ENCODE peak calls at places on chromosomes 3 and 15, in seven cellular contexts. S is Jurkat, Clone E6-1; F is ascending aorta; Q is astrocyte of the spinal cord; W is sigmoid colon; E is skeletal muscle cell; C is hepatocyte. U is an unnamed sample.

GRCh38 chr3:59180006-59180405 is 130.2 kb upstream of the CFAP20DC start:
- DNase-seq in Q (no peak), W (no peak), F (no peak), S (no peak), C (no peak), E (no peak), U (no peak)

GRCh38 chr15:75176404-75176761 is 25.3 kb upstream of the C15orf39 start:
- DNase-seq in F (no peak), E (no peak), W (no peak), C (peak; percentile 46), S (no peak), Q (no peak), U (no peak)

GRCh38 chr3:12413721-12414255 is 70.5 kb upstream of the TSEN2 start:
- DNase-seq in Q (no peak), F (no peak), S (no peak), C (no peak), E (no peak), W (no peak), U (no peak)

GRCh38 chr15:87733522-87733921 is 523.0 kb downstream of the NTRK3 start:
- DNase-seq in Q (no peak), E (no peak), W (no peak), C (no peak), F (no peak), S (no peak), U (no peak)

GRCh38 chr15:64942356-64942755 is 30.7 kb downstream of the ANKDD1A start:
- DNase-seq in C (no peak), S (no peak), W (no peak), F (no peak), Q (no peak), E (no peak), U (no peak)

GRCh38 chr3:102159810-102160451 is 274.9 kb upstream of the ZPLD1 start:
- DNase-seq in E (no peak), W (no peak), Q (no peak), F (no peak), C (no peak), S (no peak), U (no peak)

GRCh38 chr3:141476033-141476432 is 10.8 kb upstream of the RASA2 start:
- DNase-seq in S (no peak), F (no peak), E (no peak), C (no peak), W (no peak), Q (peak; percentile 26), U (no peak)

GRCh38 chr3:152496286-152496685 is 227.6 kb downstream of the MBNL1 start:
- DNase-seq in C (no peak), F (no peak), W (no peak), Q (no peak), E (no peak), S (no peak), U (no peak)

GRCh38 chr3:9231488-9231887 is 18.0 kb downstream of the SRGAP3 start:
- DNase-seq in Q (no peak), C (no peak), W (no peak), E (no peak), F (no peak), S (no peak), U (no peak)

GRCh38 chr3:148173836-148174235 is 523.9 kb upstream of the AGTR1 start:
- DNase-seq in Q (peak; percentile 79), E (peak; percentile 43), S (no peak), W (no peak), C (no peak), F (no peak), U (no peak)

DNA sequence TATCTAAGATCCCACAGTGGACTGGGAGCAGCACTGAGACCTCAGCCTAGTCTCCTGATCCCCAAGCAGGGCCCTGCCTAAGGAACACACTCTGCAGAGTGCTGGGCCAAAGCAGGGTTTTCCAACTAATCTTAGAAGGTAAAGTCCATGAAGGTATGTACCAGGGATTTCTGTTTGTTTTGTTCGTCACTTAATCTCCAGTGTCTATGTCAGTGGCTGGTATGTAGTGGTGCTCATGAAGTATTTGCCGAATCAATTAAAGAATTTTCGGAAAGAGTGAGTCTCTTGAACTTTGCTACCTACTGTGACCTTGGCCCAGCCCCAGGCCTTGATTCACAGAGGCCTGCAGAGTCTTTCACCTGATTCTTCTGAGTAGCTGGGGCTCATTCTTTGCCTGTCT is 1.7 kb downstream of the DUOX1 start:
- DNase-seq in C (no peak), F (no peak), Q (no peak), W (no peak), S (no peak), E (no peak), U (no peak)
- H3K4me3 ChIP-seq in C (no peak overlapping the region), F (no peak overlapping the region), Q (no peak overlapping the region), W (no peak overlapping the region), S (no peak overlapping the region), E (no peak overlapping the region), U (no peak overlapping the region)

GRCh38 chr3:48652923-48653715 is 9.6 kb downstream of the CELSR3 start:
- DNase-seq in E (no peak), C (no peak), S (no peak), F (no peak), Q (no peak), W (no peak), U (peak; percentile 7)

GRCh38 chr3:48656061-48656840 is 6.4 kb downstream of the CELSR3 start:
- DNase-seq in S (peak; percentile 76), C (peak; percentile 90), W (peak; percentile 89), Q (peak; percentile 52), E (no peak), F (peak; percentile 62), U (peak; percentile 43)

GRCh38 chr3:48655063-48655462 is 7.6 kb downstream of the CELSR3 start:
- DNase-seq in E (no peak), Q (no peak), C (no peak), F (no peak), W (no peak), S (no peak), U (no peak)

GRCh38 chr3:48656841-48657281 is 5.8 kb downstream of the CELSR3 start:
- DNase-seq in S (peak; percentile 68), E (no peak), Q (no peak), F (no peak), C (no peak), W (no peak), U (no peak)

DNA sequence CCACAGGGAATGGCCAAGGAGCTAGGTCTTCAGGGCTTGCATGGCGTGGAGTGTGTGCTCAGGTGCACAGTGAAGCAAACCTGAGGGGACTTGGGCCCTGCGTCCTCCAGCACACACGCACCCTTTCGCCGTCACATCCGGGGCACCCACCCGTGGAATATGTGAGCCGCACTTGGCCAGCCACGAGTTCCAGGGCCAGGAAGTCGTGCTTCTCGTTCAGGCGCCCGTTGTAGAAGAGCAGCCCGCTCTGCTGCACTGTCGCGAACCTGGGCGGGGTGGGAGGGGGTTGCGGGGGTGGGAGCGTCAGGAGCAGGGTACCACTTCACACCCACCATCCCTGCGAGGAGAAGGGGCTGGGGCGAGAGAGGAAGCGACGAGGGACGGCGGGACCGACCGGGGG is 7.1 kb downstream of the CELSR3 start:
- DNase-seq in C (no peak), F (no peak), E (no peak), S (peak; percentile 18), Q (no peak), W (no peak), U (no peak)
- H3K4me3 ChIP-seq in C (no peak overlapping the region), F (peak overlapping the region; percentile 77), E (peak overlapping the region; percentile 46), S (peak overlapping the region; percentile 63), Q (peak overlapping the region; percentile 31), W (peak overlapping the region; percentile 71), U (peak overlapping the region; percentile 41)

GRCh38 chr3:15630646-15631350 is 29.3 kb downstream of the BTD start:
- DNase-seq in C (no peak), E (peak; percentile 59), W (no peak), Q (peak; percentile 70), F (no peak), S (no peak), U (peak; percentile 26)
- H3K4me3 ChIP-seq in C (no peak overlapping the region), E (peak overlapping the region; percentile 30), W (peak overlapping the region; percentile 36), Q (peak overlapping the region; percentile 4), F (peak overlapping the region; percentile 59), S (no peak overlapping the region), U (no peak overlapping the region)

DNA sequence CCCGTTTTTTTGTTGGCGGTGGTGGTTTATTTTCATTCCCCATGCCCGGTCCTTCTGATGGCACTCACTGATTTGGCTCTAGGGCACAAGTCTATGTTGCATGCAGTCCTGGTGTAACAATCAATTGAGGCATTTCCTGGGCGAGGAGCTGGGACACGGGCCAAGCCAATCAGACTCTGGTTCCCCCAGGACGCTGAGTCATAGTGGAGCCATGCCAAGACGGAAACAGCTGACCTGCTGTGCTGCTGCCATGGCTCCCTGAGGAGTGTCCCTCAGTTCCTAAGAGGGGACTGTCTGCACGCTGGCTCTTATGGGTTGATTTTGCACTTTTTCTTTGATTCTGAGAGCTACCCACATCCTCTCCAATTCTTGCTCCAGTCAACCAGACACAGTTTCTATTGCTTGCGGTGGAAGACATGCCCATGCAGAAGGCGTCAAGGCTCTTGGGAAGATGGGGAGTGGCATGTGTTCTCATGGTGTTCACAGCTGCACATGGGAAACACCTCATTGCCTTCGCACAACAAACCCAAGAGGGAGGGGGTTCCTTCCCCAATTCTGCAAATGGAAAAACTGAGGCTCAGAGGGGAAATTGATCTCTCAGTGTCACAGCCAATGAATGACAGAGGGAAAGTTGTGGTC is 28.4 kb upstream of the ALDH1L1 start:
- DNase-seq in W (peak; percentile 82), S (peak; percentile 35), C (peak; percentile 54), Q (peak; percentile 85), F (peak; percentile 82), E (peak; percentile 45), U (peak; percentile 63)
- H3K4me3 ChIP-seq in W (no peak overlapping the region), S (no peak overlapping the region), C (no peak overlapping the region), Q (no peak overlapping the region), F (no peak overlapping the region), E (no peak overlapping the region), U (no peak overlapping the region)

GRCh38 chr3:24192004-24192403 is 246.9 kb downstream of the NR1D2 start:
- DNase-seq in W (no peak), F (no peak), S (no peak), Q (no peak), E (no peak), C (no peak), U (no peak)
- H3K4me3 ChIP-seq in W (no peak overlapping the region), F (no peak overlapping the region), S (no peak overlapping the region), Q (no peak overlapping the region), E (no peak overlapping the region), C (no peak overlapping the region), U (no peak overlapping the region)

GRCh38 chr3:24225027-24225743 is 269.5 kb downstream of the THRB start:
- DNase-seq in C (no peak), W (no peak), Q (no peak), E (no peak), S (no peak), F (no peak), U (no peak)

GRCh38 chr3:24220859-24221657 is 273.6 kb downstream of the THRB start:
- DNase-seq in F (peak; percentile 24), C (peak; percentile 72), Q (peak; percentile 94), E (peak; percentile 85), W (peak; percentile 82), S (no peak), U (peak; percentile 96)

GRCh38 chr3:24227635-24228034 is 267.0 kb downstream of the THRB start:
- DNase-seq in Q (no peak), F (no peak), W (no peak), C (no peak), S (no peak), E (no peak), U (no peak)

GRCh38 chr3:24226402-24226801 is 268.2 kb downstream of the THRB start:
- DNase-seq in E (no peak), S (no peak), W (no peak), Q (no peak), C (no peak), F (no peak), U (no peak)

GRCh38 chr3:24222165-24222805 is 272.4 kb downstream of the THRB start:
- DNase-seq in C (no peak), W (no peak), Q (no peak), S (no peak), E (no peak), F (no peak), U (no peak)
- H3K4me3 ChIP-seq in C (no peak overlapping the region), W (no peak overlapping the region), Q (no peak overlapping the region), S (no peak overlapping the region), E (no peak overlapping the region), F (no peak overlapping the region), U (no peak overlapping the region)

GRCh38 chr15:76930831-76931396 is 635 bp upstream of the RCN2 start:
- DNase-seq in C (no peak), Q (no peak), W (no peak), F (no peak), E (no peak), S (peak; percentile 15), U (no peak)
- H3K4me3 ChIP-seq in C (peak overlapping the region; percentile 22), Q (peak overlapping the region; percentile 60), W (peak overlapping the region; percentile 91), F (peak overlapping the region; percentile 69), E (peak overlapping the region; percentile 86), S (peak overlapping the region; percentile 82), U (peak overlapping the region; percentile 55)

U was measured in kidney epithelial cell.